ENCODE peak calls at places on chromosomes 16 and 17, in eight cellular contexts. X is SK-N-SH; G is HFFc6; N is Ammon's horn; L is stimulated activated CD4-positive, alpha-beta T cell treated with anti-CD3 and anti-CD28 coated beads, Interleukin-15, amount 100 ng/mL, for 1 hour; P is GM12891; D is HS-5; F is AG10803. Q is an unnamed sample.

GRCh38 chr17:77778636-77779524 is 179.6 kb upstream of the TNRC6C start:
- DNase-seq in X (peak), F (peak), L (no peak), G (no peak), N (peak), D (no peak), P (no peak), Q (peak)

GRCh38 chr17:78525511-78526160 is 51.6 kb downstream of the DNAH17 start:
- DNase-seq in D (no peak), L (no peak), G (no peak), X (no peak), F (no peak), P (no peak), N (no peak), Q (no peak)

GRCh38 chr17:79997004-79997673 is 38.5 kb downstream of the TBC1D16 start:
- DNase-seq in L (peak), G (no peak), N (no peak), D (no peak), F (no peak), P (no peak), X (no peak), Q (no peak)

GRCh38 chr16:48029768-48030167 is 126.0 kb downstream of the ABCC12 start:
- DNase-seq in D (no peak), L (no peak), X (no peak), G (no peak), P (no peak), F (no peak), N (no peak), Q (no peak)

GRCh38 chr17:63124536-63124935 is 158.5 kb downstream of the TANC2 start:
- DNase-seq in G (no peak), N (no peak), P (no peak), L (no peak), D (no peak), F (no peak), X (no peak), Q (no peak)

GRCh38 chr16:11526921-11527320 is 59.8 kb downstream of the LITAF start:
- DNase-seq in X (peak), G (no peak), P (no peak), F (no peak), D (no peak), N (no peak), L (no peak), Q (no peak)

GRCh38 chr17:48871551-48872351 is 20.8 kb upstream of the ATP5MC1 start:
- DNase-seq in P (no peak), F (no peak), L (no peak), G (no peak), N (no peak), D (no peak), X (no peak), Q (no peak)

GRCh38 chr16:66911112-66911511 is 7.6 kb downstream of the CDH16 start:
- DNase-seq in N (no peak), X (no peak), P (no peak), G (no peak), F (no peak), L (no peak), D (no peak), Q (peak)

GRCh38 chr16:90008708-90009145 is 10.5 kb downstream of the DBNDD1 start:
- DNase-seq in L (peak), X (no peak), N (peak), P (peak), F (no peak), G (no peak), D (no peak), Q (no peak)

GRCh38 chr16:24344791-24345190 is 88.7 kb downstream of the CACNG3 start:
- DNase-seq in L (no peak), P (no peak), N (no peak), G (no peak), D (no peak), X (no peak), F (no peak), Q (no peak)

GRCh38 chr16:11309895-11310633 is 28.9 kb upstream of the PRM1 start:
- DNase-seq in N (no peak), P (no peak), G (no peak), L (no peak), F (no peak), X (no peak), D (no peak), Q (no peak)

GRCh38 chr17:42414782-42415409 is 8.2 kb downstream of the CAVIN1 start:
- DNase-seq in P (no peak), F (no peak), D (no peak), G (no peak), N (no peak), L (peak), X (no peak), Q (peak)

GRCh38 chr16:4465977-4466779 is 8.2 kb downstream of the NMRAL1 start:
- DNase-seq in L (peak), G (no peak), D (no peak), P (no peak), X (no peak), F (no peak), N (no peak), Q (no peak)

GRCh38 chr16:30761427-30761927 is 385 bp downstream of the CFAP119 start:
- DNase-seq in G (peak), X (peak), N (no peak), F (no peak), P (peak), L (no peak), D (no peak), Q (peak)

GRCh38 chr17:79633154-79633553 is 22.3 kb upstream of the RBFOX3 start:
- DNase-seq in L (no peak), G (no peak), P (no peak), F (no peak), N (no peak), D (no peak), X (peak), Q (no peak)

GRCh38 chr17:80955673-80956306 is 35.9 kb upstream of the CHMP6 start:
- DNase-seq in X (no peak), N (no peak), P (no peak), D (no peak), L (no peak), F (no peak), G (no peak), Q (no peak)

GRCh38 chr17:45432405-45433113 is at the start of gene ARHGAP27:
- DNase-seq in D (no peak), G (no peak), P (no peak), L (no peak), X (peak), N (no peak), F (no peak), Q (no peak)

GRCh38 chr16:74730049-74730683 is 29.5 kb upstream of the MLKL start:
- DNase-seq in P (no peak), D (no peak), F (no peak), L (no peak), X (no peak), N (no peak), G (no peak), Q (peak)

GRCh38 chr16:27407158-27407557 is 5.2 kb downstream of the IL21R start:
- DNase-seq in G (no peak), D (no peak), F (no peak), X (no peak), L (no peak), P (no peak), N (no peak), Q (no peak)